ENCODE peak calls at places on chromosomes 1 and 21, in eight cellular contexts. B is A549, T is GM12878, X is endothelial cell of umbilical vein, M is H1, P is K562, E is HCT116, F is HepG2. Q is an unnamed sample.

GRCh38 chr1:236354330-236355147 is 39.5 kb upstream of the EDARADD start:
- DNase-seq in M (no peak), T (no peak), B (no peak), E (no peak), X (no peak), P (peak; percentile 66), F (no peak), Q (peak; percentile 46)

GRCh38 chr1:13494712-13495111 is 19.1 kb downstream of the LRRC38 start:
- DNase-seq in P (no peak), T (no peak), X (no peak), B (no peak), M (no peak), E (no peak), F (no peak), Q (no peak)

GRCh38 chr1:212683357-212683722 is 16.3 kb downstream of the BATF3 start:
- DNase-seq in X (no peak), E (no peak), T (peak; percentile 81), F (no peak), P (no peak), B (no peak), M (no peak), Q (peak; percentile 91)

GRCh38 chr1:201941420-201942128 is 4.8 kb downstream of the LMOD1 start:
- DNase-seq in P (peak; percentile 86), T (no peak), M (peak; percentile 77), F (peak; percentile 49), B (no peak), X (no peak), E (no peak), Q (no peak)

GRCh38 chr21:38136201-38136600 is 120.6 kb upstream of the KCNJ15 start:
- DNase-seq in T (no peak), P (no peak), M (no peak), E (no peak), B (peak; percentile 56), X (no peak), F (no peak), Q (no peak)

GRCh38 chr1:30085814-30086770 is 637.3 kb downstream of the MATN1 start:
- DNase-seq in T (no peak), E (no peak), M (peak; percentile 57), B (peak; percentile 44), X (peak; percentile 17), P (peak; percentile 77), F (peak; percentile 8), Q (peak; percentile 48)

GRCh38 chr1:20787775-20788488 is 825 bp upstream of the HP1BP3 start:
- DNase-seq in B (peak; percentile 56), M (peak; percentile 0), T (no peak), P (peak; percentile 30), F (peak; percentile 60), E (no peak), X (peak; percentile 71), Q (peak; percentile 63)

GRCh38 chr1:10173582-10173981 is 36.8 kb upstream of the KIF1B start:
- DNase-seq in F (no peak), T (peak; percentile 67), M (no peak), X (no peak), B (no peak), P (no peak), E (no peak), Q (no peak)

GRCh38 chr1:16922466-16922865 is 735 bp downstream of the CROCC start:
- DNase-seq in T (no peak), F (no peak), P (no peak), X (no peak), B (no peak), E (no peak), M (no peak), Q (no peak)
- H3K4me3 ChIP-seq in T (no peak overlapping the region), F (no peak overlapping the region), P (no peak overlapping the region), X (no peak overlapping the region), B (no peak overlapping the region), E (no peak overlapping the region), M (peak overlapping the region; percentile 79), Q (no peak overlapping the region)

DNA sequence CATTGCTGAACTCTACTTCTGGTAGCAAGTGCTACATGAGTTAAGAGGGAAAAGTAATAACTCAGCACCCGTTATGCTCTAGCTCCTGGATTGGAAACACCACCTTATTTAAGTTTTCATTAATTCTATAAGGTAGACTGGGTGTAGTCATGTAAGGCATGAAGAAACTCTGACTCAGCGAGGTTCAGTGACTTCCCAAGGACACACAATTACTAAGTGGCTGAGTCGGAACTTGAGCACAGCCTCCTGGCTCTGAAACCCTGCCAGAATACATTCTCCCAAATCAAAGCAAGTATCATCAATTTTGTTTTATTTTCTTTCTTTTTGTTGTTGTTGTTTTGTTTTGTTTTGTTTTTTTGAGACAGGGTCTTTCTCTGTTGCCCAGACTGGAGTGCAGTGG is 29.1 kb upstream of the SCCPDH start:
- DNase-seq in B (no peak), M (no peak), P (no peak), E (no peak), T (no peak), X (no peak), F (no peak), Q (no peak)
- TF ChIP-seq MAX in B (no peak), M (no peak), P (no peak), E (no peak), T (no peak), X (no peak), F (no peak), Q (no peak)

DNA sequence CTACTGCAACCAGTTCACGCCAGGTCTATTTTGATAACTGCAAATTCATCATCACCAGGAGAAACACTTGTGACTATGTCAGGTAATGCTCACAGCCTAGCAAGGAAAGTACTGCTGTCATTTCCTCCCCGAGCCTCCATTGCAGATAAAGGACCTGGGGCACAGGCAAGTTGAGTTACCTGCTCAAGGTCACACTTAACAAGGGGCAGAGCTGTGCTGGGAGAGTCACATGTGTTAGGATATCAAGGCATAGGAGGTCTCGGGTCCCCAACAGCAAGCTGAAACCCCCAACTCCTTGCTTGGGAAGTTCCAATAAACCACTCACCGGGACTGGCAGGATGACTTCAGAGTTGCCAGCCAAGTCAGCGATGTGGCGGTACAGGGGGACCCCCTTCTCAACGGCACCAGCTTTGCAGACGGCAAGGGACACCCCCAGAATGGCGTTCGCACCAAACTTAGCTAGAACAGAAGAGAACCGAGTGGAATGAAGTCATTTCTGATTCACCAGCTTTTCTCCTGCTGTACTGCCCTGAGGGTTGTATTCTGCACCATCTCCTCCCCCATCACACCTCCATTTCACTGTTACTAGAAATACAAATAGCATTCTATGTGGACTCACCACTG is 11.6 kb downstream of the ENO1 start:
- DNase-seq in B (no peak), X (no peak), E (no peak), F (no peak), T (no peak), M (no peak), P (no peak), Q (no peak)
- TF ChIP-seq POLR2A in B (no peak), X (no peak), E (no peak), F (peak; percentile 55), T (peak; percentile 53), M (peak; percentile 53), P (peak; percentile 36), Q (no peak)

GRCh38 chr1:156572663-156573018 is 276 bp upstream of the IQGAP3 start:
- DNase-seq in M (no peak), F (no peak), E (no peak), T (no peak), P (no peak), B (no peak), X (no peak), Q (no peak)

GRCh38 chr1:156566436-156566835 is 5.9 kb downstream of the IQGAP3 start:
- DNase-seq in X (no peak), P (no peak), E (no peak), T (no peak), M (no peak), F (no peak), B (no peak), Q (no peak)

GRCh38 chr1:156571959-156572662 is at the start of gene IQGAP3:
- DNase-seq in B (peak; percentile 79), T (peak; percentile 15), F (peak; percentile 75), E (peak; percentile 56), X (peak; percentile 73), M (no peak), P (peak; percentile 91), Q (peak; percentile 78)

GRCh38 chr1:156574039-156574633 is 1.8 kb upstream of the IQGAP3 start:
- DNase-seq in F (no peak), B (no peak), X (no peak), P (no peak), T (no peak), E (no peak), M (no peak), Q (no peak)

DNA sequence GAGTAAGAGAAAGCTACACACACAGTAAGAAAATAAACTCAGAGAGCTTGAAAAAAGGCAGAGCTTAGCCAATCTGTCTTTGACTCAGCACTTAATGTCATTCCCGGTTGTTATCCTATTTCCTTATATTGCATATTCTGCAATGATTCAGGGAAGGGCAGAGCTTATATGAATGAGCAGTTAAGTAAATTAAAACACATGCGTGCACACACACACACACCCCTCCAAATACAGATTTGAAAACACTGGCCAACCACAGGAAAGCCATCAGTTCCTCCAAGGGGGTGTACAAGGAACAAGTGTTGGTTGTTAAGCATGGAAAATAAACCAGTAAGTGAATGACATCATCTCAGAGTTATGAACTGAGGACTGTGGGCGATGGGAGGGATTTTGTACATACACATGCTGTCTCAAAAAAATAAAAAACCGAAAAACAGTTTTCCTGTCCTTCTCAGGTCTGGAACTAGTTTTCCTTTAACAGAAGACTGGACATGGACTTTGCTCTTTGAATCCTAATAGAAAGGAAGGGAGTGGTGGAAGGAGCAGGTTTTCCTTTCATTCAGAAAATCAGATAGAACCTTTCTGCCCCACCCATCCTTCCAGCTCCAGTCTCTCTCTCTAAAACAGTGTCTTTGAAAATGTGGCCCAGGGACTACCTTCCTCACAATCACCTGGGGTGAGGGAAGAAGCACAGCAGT is 955 bp downstream of the IQGAP3 start:
- DNase-seq in B (peak; percentile 55), P (peak; percentile 40), M (no peak), T (no peak), E (no peak), X (peak; percentile 83), F (no peak), Q (peak; percentile 41)
- H3K4me3 ChIP-seq in B (peak overlapping the region; percentile 65), P (peak overlapping the region; percentile 84), M (peak overlapping the region; percentile 86), T (peak overlapping the region; percentile 73), E (peak overlapping the region; percentile 96), X (peak overlapping the region; percentile 66), F (peak overlapping the region; percentile 85), Q (peak overlapping the region; percentile 73)

Q was measured in NB4.